ENCODE peak calls at places on chromosomes 1 and 21, in six cellular contexts. One of them, this sample, is unnamed.

GRCh38 chr1:241934181-241934815 is 23.3 kb upstream of the BECN2 start:
- DNase-seq in HCT116: no peak
- DNase-seq in GM23338: peak; percentile 80
- DNase-seq in hepatocyte: peak; percentile 51
- DNase-seq in endothelial cell of umbilical vein: no peak
- DNase-seq in fibroblast of lung: peak; percentile 81
- DNase-seq in this sample: no peak

GRCh38 chr21:25127811-25128210 is 479.5 kb downstream of the MRPL39 start:
- DNase-seq in HCT116: no peak
- DNase-seq in GM23338: no peak
- DNase-seq in hepatocyte: no peak
- DNase-seq in endothelial cell of umbilical vein: no peak
- DNase-seq in fibroblast of lung: no peak
- DNase-seq in this sample: no peak

GRCh38 chr1:117612517-117613248 is 6.8 kb downstream of the TENT5C start:
- DNase-seq in HCT116: peak; percentile 36
- DNase-seq in GM23338: no peak
- DNase-seq in hepatocyte: peak; percentile 70
- DNase-seq in endothelial cell of umbilical vein: no peak
- DNase-seq in fibroblast of lung: peak; percentile 90
- DNase-seq in this sample: peak; percentile 46

GRCh38 chr1:12019858-12020509 is 686 bp downstream of the MIIP start:
- DNase-seq in HCT116: no peak
- DNase-seq in GM23338: peak; percentile 37
- DNase-seq in hepatocyte: no peak
- DNase-seq in endothelial cell of umbilical vein: peak; percentile 30
- DNase-seq in fibroblast of lung: peak; percentile 11
- DNase-seq in this sample: no peak

GRCh38 chr1:40806240-40806639 is 22.7 kb downstream of the KCNQ4 start:
- DNase-seq in HCT116: no peak
- DNase-seq in GM23338: no peak
- DNase-seq in hepatocyte: no peak
- DNase-seq in endothelial cell of umbilical vein: no peak
- DNase-seq in fibroblast of lung: no peak
- DNase-seq in this sample: no peak

GRCh38 chr1:23643668-23644554 is 47.7 kb upstream of the RPL11 start:
- DNase-seq in HCT116: no peak
- DNase-seq in GM23338: no peak
- DNase-seq in hepatocyte: no peak
- DNase-seq in endothelial cell of umbilical vein: no peak
- DNase-seq in fibroblast of lung: no peak
- DNase-seq in this sample: no peak

GRCh38 chr1:78619803-78620579 is at the start of gene IFI44L:
- DNase-seq in HCT116: no peak
- DNase-seq in GM23338: no peak
- DNase-seq in hepatocyte: no peak
- DNase-seq in endothelial cell of umbilical vein: peak; percentile 80
- DNase-seq in fibroblast of lung: peak; percentile 62
- DNase-seq in this sample: peak; percentile 57

GRCh38 chr1:230188826-230189225 is 121.8 kb downstream of the GALNT2 start:
- DNase-seq in HCT116: no peak
- DNase-seq in GM23338: no peak
- DNase-seq in hepatocyte: no peak
- DNase-seq in endothelial cell of umbilical vein: no peak
- DNase-seq in fibroblast of lung: no peak
- DNase-seq in this sample: no peak

GRCh38 chr1:53328009-53328489 is at the start of gene LRP8:
- DNase-seq in HCT116: peak; percentile 31
- DNase-seq in GM23338: peak; percentile 80
- DNase-seq in hepatocyte: peak; percentile 86
- DNase-seq in endothelial cell of umbilical vein: peak; percentile 51
- DNase-seq in fibroblast of lung: peak; percentile 70
- DNase-seq in this sample: peak; percentile 71

GRCh38 chr1:234521802-234522185 is 42.8 kb upstream of the TARBP1 start:
- DNase-seq in HCT116: no peak
- DNase-seq in GM23338: no peak
- DNase-seq in hepatocyte: no peak
- DNase-seq in endothelial cell of umbilical vein: no peak
- DNase-seq in fibroblast of lung: no peak
- DNase-seq in this sample: no peak

GRCh38 chr1:43519287-43519686 is 11.4 kb upstream of the PTPRF start:
- DNase-seq in HCT116: no peak
- DNase-seq in GM23338: no peak
- DNase-seq in hepatocyte: no peak
- DNase-seq in endothelial cell of umbilical vein: no peak
- DNase-seq in fibroblast of lung: no peak
- DNase-seq in this sample: no peak

GRCh38 chr1:3772715-3773571 is at the start of gene SMIM1:
- DNase-seq in HCT116: no peak
- DNase-seq in GM23338: no peak
- DNase-seq in hepatocyte: peak; percentile 56
- DNase-seq in endothelial cell of umbilical vein: no peak
- DNase-seq in fibroblast of lung: no peak
- DNase-seq in this sample: peak; percentile 27

GRCh38 chr21:15774590-15774989 is 44.8 kb downstream of the USP25 start:
- DNase-seq in HCT116: no peak
- DNase-seq in GM23338: no peak
- DNase-seq in hepatocyte: no peak
- DNase-seq in endothelial cell of umbilical vein: no peak
- DNase-seq in fibroblast of lung: peak; percentile 70
- DNase-seq in this sample: peak; percentile 52

GRCh38 chr21:41171210-41171609 is 3.2 kb downstream of the BACE2 start:
- DNase-seq in HCT116: no peak
- DNase-seq in GM23338: no peak
- DNase-seq in hepatocyte: no peak
- DNase-seq in endothelial cell of umbilical vein: peak; percentile 69
- DNase-seq in fibroblast of lung: peak; percentile 72
- DNase-seq in this sample: peak; percentile 93
- TF ChIP-seq EZH2 in HCT116: no peak
- TF ChIP-seq EZH2 in GM23338: no peak
- TF ChIP-seq EZH2 in hepatocyte: no peak
- TF ChIP-seq EZH2 in endothelial cell of umbilical vein: no peak
- TF ChIP-seq EZH2 in fibroblast of lung: no peak
- TF ChIP-seq EZH2 in this sample: no peak

GRCh38 chr1:32239790-32240139 is 7.3 kb upstream of the FAM167B start:
- DNase-seq in HCT116: no peak
- DNase-seq in GM23338: no peak
- DNase-seq in hepatocyte: no peak
- DNase-seq in endothelial cell of umbilical vein: no peak
- DNase-seq in fibroblast of lung: no peak
- DNase-seq in this sample: no peak
- H3K4me2 ChIP-seq in HCT116: peak overlapping the region; percentile 94
- H3K4me2 ChIP-seq in GM23338: peak overlapping the region; percentile 99
- H3K4me2 ChIP-seq in hepatocyte: peak overlapping the region; percentile 99
- H3K4me2 ChIP-seq in endothelial cell of umbilical vein: peak overlapping the region; percentile 88
- H3K4me2 ChIP-seq in fibroblast of lung: peak overlapping the region; percentile 29
- H3K4me2 ChIP-seq in this sample: peak overlapping the region; percentile 95

GRCh38 chr1:159790237-159790917 is 9.6 kb downstream of the DUSP23 start:
- DNase-seq in HCT116: peak; percentile 24
- DNase-seq in GM23338: peak; percentile 81
- DNase-seq in hepatocyte: peak; percentile 47
- DNase-seq in endothelial cell of umbilical vein: peak; percentile 57
- DNase-seq in fibroblast of lung: no peak
- DNase-seq in this sample: peak; percentile 65
- TF ChIP-seq CTCF in HCT116: peak; percentile 74
- TF ChIP-seq CTCF in GM23338: peak; percentile 73
- TF ChIP-seq CTCF in hepatocyte: peak; percentile 50
- TF ChIP-seq CTCF in endothelial cell of umbilical vein: peak; percentile 61
- TF ChIP-seq CTCF in fibroblast of lung: peak; percentile 68
- TF ChIP-seq CTCF in this sample: peak; percentile 88

GRCh38 chr1:942411-942821 is 16.6 kb downstream of the NOC2L start:
- DNase-seq in HCT116: no peak
- DNase-seq in GM23338: peak; percentile 70
- DNase-seq in hepatocyte: peak; percentile 61
- DNase-seq in endothelial cell of umbilical vein: no peak
- DNase-seq in fibroblast of lung: peak; percentile 46
- DNase-seq in this sample: no peak

GRCh38 chr1:940121-941026 is 16.7 kb downstream of the SAMD11 start:
- DNase-seq in HCT116: no peak
- DNase-seq in GM23338: peak; percentile 60
- DNase-seq in hepatocyte: peak; percentile 87
- DNase-seq in endothelial cell of umbilical vein: peak; percentile 28
- DNase-seq in fibroblast of lung: peak; percentile 77
- DNase-seq in this sample: peak; percentile 40

GRCh38 chr1:941027-941587 is 17.4 kb downstream of the SAMD11 start:
- DNase-seq in HCT116: no peak
- DNase-seq in GM23338: no peak
- DNase-seq in hepatocyte: no peak
- DNase-seq in endothelial cell of umbilical vein: no peak
- DNase-seq in fibroblast of lung: no peak
- DNase-seq in this sample: no peak

GRCh38 chr1:942864-943533 is 16.1 kb downstream of the NOC2L start:
- DNase-seq in HCT116: no peak
- DNase-seq in GM23338: no peak
- DNase-seq in hepatocyte: peak; percentile 54
- DNase-seq in endothelial cell of umbilical vein: no peak
- DNase-seq in fibroblast of lung: peak; percentile 70
- DNase-seq in this sample: no peak

DNA sequence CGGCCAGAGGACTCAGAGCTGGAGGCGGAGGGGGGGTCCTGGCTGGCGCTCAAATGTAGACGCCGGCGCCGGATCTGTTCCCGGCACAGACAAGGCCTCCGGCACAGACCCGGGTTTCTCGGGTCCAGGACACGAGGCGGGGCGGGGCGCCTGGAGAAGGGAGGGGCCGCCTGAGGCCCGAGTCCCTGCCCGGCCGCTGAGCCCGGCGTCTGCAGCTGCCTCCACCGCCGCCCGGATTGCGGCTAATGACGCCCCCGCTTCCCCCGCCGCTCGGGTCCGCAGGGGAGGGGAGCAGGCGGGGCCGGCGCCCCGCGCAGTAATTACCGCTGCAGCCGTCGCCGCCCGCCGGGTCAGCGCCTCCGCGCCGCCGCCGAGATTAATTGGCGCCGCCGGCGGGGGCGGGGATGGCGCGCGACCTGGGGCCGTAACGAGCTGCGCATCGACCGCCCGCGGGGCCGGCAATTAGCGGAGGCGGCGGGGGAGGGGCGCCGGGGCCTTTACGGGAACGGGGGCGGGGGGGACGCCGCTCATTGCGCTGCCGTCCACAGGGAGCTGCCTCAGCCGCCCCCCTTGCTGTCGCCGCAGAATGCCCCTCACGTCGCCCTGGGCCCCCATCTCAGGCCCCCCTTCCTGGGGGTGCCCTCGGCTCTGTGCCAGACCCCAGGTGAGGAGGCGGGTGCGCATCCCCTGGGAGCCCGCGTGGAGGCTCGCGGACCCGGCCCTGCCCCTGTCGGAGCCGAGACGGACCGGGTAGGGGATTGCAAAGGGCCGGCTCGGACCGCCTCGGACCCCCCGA is 17.3 kb downstream of the NOC2L start:
- DNase-seq in HCT116: no peak
- DNase-seq in GM23338: peak; percentile 74
- DNase-seq in hepatocyte: peak; percentile 92
- DNase-seq in endothelial cell of umbilical vein: peak; percentile 16
- DNase-seq in fibroblast of lung: peak; percentile 90
- DNase-seq in this sample: peak; percentile 57
- TF ChIP-seq EZH2 in HCT116: no peak
- TF ChIP-seq EZH2 in GM23338: peak; percentile 80
- TF ChIP-seq EZH2 in hepatocyte: no peak
- TF ChIP-seq EZH2 in endothelial cell of umbilical vein: peak; percentile 12
- TF ChIP-seq EZH2 in fibroblast of lung: no peak
- TF ChIP-seq EZH2 in this sample: peak; percentile 24

DNA sequence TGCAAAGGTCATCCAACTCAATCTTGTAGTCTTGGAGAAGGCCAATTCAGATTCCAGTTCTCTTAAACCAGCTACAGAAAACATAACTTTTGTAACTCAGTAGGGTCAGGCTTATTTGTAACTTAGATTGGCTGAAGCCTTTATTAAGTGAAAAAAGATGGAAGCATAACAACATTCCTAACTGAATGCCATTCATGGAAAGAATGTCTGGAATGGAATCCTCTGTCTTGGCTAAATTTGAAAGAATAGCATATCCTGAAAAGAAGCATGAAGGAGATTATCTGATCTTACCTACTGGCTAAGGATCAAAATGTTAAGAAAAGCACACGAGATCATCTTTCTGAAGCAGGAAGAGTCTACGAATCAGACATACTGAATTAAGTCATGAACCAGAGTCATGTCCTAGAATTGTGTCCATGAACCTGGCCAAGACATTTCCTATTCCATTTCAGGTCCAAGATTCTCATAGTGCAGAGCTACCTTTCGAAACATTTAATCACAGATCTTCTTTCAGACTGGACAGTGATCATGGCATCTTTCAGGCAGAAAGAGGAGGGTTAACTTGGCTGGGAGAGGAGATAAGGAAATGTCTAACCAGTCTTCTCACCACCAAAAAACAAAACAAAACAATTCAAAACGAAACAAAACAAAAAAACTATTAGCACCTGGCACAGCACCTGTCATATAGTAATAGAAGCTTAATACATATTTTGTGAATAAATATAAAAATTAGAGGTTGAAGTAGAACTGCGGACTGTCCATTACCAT is 75.6 kb downstream of the XCL2 start:
- DNase-seq in HCT116: no peak
- DNase-seq in GM23338: peak; percentile 34
- DNase-seq in hepatocyte: no peak
- DNase-seq in endothelial cell of umbilical vein: no peak
- DNase-seq in fibroblast of lung: peak; percentile 68
- DNase-seq in this sample: no peak
- H3K4me2 ChIP-seq in HCT116: peak overlapping the region; percentile 28
- H3K4me2 ChIP-seq in GM23338: no peak overlapping the region
- H3K4me2 ChIP-seq in hepatocyte: no peak overlapping the region
- H3K4me2 ChIP-seq in endothelial cell of umbilical vein: no peak overlapping the region
- H3K4me2 ChIP-seq in fibroblast of lung: no peak overlapping the region
- H3K4me2 ChIP-seq in this sample: peak overlapping the region; percentile 4

GRCh38 chr1:27321813-27322568 is at the start of gene TMEM222:
- DNase-seq in HCT116: peak; percentile 92
- DNase-seq in GM23338: peak; percentile 98
- DNase-seq in hepatocyte: peak; percentile 98
- DNase-seq in endothelial cell of umbilical vein: peak; percentile 97
- DNase-seq in fibroblast of lung: peak; percentile 97
- DNase-seq in this sample: peak; percentile 96
- TF ChIP-seq CTCF in HCT116: no peak
- TF ChIP-seq CTCF in GM23338: no peak
- TF ChIP-seq CTCF in hepatocyte: no peak
- TF ChIP-seq CTCF in endothelial cell of umbilical vein: no peak
- TF ChIP-seq CTCF in fibroblast of lung: no peak
- TF ChIP-seq CTCF in this sample: no peak

DNA sequence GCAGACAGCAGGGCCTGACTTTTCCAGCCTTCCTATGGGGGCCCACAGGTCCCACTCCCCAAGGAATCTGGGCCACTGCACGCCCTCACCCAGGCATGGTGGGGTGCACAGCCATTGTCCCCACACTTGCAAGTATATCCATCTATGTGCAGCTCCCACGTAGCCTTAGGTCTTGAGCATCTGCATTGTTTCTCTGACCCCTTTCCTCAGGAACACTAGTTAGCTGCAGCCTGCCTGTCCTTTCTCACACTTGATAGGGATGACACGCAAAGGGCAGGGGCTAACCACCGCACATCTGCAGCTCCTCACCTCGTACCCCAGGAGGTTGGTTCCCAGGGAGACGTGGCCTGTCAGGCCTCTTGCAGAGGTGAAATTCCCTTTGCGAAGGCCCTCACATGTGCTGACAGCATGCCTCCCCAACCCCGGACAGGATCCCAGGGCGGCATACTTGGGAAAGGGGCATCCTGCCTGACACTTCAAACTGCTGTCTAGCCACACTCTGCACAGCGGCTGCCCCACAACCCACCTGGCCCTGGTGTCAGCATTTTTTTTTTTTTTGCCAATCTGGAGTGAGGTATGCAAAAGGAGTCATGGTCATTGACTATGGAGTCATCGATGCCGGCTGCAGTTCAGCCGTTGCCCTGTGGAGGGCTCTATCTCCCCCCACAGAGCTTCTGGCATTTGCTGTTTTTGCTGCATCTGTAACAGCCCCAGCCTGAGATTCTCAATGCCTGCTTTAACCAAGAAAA is 5.0 kb downstream of the JMJD4 start:
- DNase-seq in HCT116: peak; percentile 27
- DNase-seq in GM23338: peak; percentile 84
- DNase-seq in hepatocyte: peak; percentile 64
- DNase-seq in endothelial cell of umbilical vein: peak; percentile 47
- DNase-seq in fibroblast of lung: peak; percentile 54
- DNase-seq in this sample: peak; percentile 84
- TF ChIP-seq EZH2 in HCT116: no peak
- TF ChIP-seq EZH2 in GM23338: no peak
- TF ChIP-seq EZH2 in hepatocyte: no peak
- TF ChIP-seq EZH2 in endothelial cell of umbilical vein: no peak
- TF ChIP-seq EZH2 in fibroblast of lung: no peak
- TF ChIP-seq EZH2 in this sample: no peak